ENCODE peak calls at places on chromosomes 7 and 10, in five cellular contexts. D is non-pigmented ciliary epithelial cell, P is GM06990, I is HT1080, S is NCI-H2081. R is an unnamed sample.

GRCh38 chr10:17432738-17433137 is 21.7 kb downstream of the ST8SIA6 start:
- DNase-seq in D (no peak), P (no peak), I (peak; percentile 57), S (no peak), R (no peak)

GRCh38 chr7:50409856-50410468 is 40.2 kb downstream of the FIGNL1 start:
- DNase-seq in D (no peak), P (peak; percentile 78), I (no peak), S (no peak), R (no peak)

GRCh38 chr7:101632641-101633040 is 3.5 kb upstream of the MYL10 start:
- DNase-seq in D (no peak), P (no peak), I (peak; percentile 68), S (no peak), R (no peak)

GRCh38 chr7:127831312-127832212 is 179.6 kb downstream of the SND1 start:
- DNase-seq in D (no peak), P (no peak), I (no peak), S (peak; percentile 90), R (no peak)

GRCh38 chr7:33062023-33062781 is at the start of gene NT5C3A:
- DNase-seq in D (no peak), P (no peak), I (no peak), S (peak; percentile 50), R (peak; percentile 72)

GRCh38 chr10:99966306-99966705 is 43.4 kb downstream of the DNMBP start:
- DNase-seq in D (peak; percentile 89), P (no peak), I (peak; percentile 99), S (no peak), R (peak; percentile 39)

GRCh38 chr10:10330481-10330880 is 687.2 kb upstream of the CELF2 start:
- DNase-seq in D (no peak), P (no peak), I (no peak), S (peak; percentile 77), R (no peak)

GRCh38 chr10:101007915-101008822 is 8.6 kb downstream of the LZTS2 start:
- DNase-seq in D (no peak), P (no peak), I (no peak), S (no peak), R (no peak)

GRCh38 chr10:102642553-102643345 is 1.5 kb upstream of the TRIM8 start:
- DNase-seq in D (no peak), P (peak; percentile 67), I (peak; percentile 66), S (peak; percentile 44), R (peak; percentile 43)

GRCh38 chr10:58701398-58702135 is 188.9 kb downstream of the BICC1 start:
- DNase-seq in D (peak; percentile 53), P (no peak), I (no peak), S (no peak), R (no peak)

GRCh38 chr10:43905502-43906236 is 257.0 kb upstream of the ZNF32 start:
- DNase-seq in D (no peak), P (no peak), I (no peak), S (no peak), R (no peak)

GRCh38 chr10:109837384-109837783 is 85.9 kb downstream of the XPNPEP1 start:
- DNase-seq in D (no peak), P (no peak), I (peak; percentile 23), S (no peak), R (no peak)

GRCh38 chr7:112201421-112201820 is 4.8 kb downstream of the DOCK4 start:
- DNase-seq in D (peak; percentile 75), P (no peak), I (peak; percentile 80), S (no peak), R (no peak)

GRCh38 chr10:89250814-89251416 is 660 bp downstream of the LIPA start:
- DNase-seq in D (no peak), P (no peak), I (no peak), S (peak; percentile 13), R (no peak)

GRCh38 chr7:159026271-159027047 is 118.2 kb downstream of the VIPR2 start:
- DNase-seq in D (no peak), P (no peak), I (no peak), S (no peak), R (no peak)

GRCh38 chr7:26101471-26102151 is 50.4 kb upstream of the NFE2L3 start:
- DNase-seq in D (no peak), P (peak; percentile 59), I (no peak), S (no peak), R (no peak)

GRCh38 chr7:88664630-88665233 is 94.8 kb upstream of the ZNF804B start:
- DNase-seq in D (peak; percentile 60), P (no peak), I (peak; percentile 86), S (no peak), R (no peak)